ENCODE peak calls at places on chromosomes 5 and 9, in five cellular contexts. P is Caki2; U is activated CD4-positive, alpha-beta T cell treated with anti-CD3 and anti-CD28 coated beads, Interleukin-2, amount 50 U/mL, for 1 hour; G is thoracic aorta; W is stimulated activated CD4-positive, alpha-beta T cell treated with anti-CD3 and anti-CD28 coated beads, Interleukin-12 subunit alpha, Interleukin-12 subunit beta, amount 100 ng/mL, for 24 hours. H is an unnamed sample.
A peak's percentile ranks its signal among the peaks of the same experiment; 100 is the strongest.

GRCh38 chr5:154813736-154814135 is 36.7 kb downstream of the FAXDC2 start:
- DNase-seq in P (no peak), U (peak; percentile 16), G (no peak), W (no peak), H (no peak)

GRCh38 chr5:14414007-14414406 is 167.6 kb upstream of the OTULINL start:
- DNase-seq in P (no peak), U (peak; percentile 12), G (no peak), W (no peak), H (no peak)

GRCh38 chr5:141343242-141343952 is at the start of gene PCDHGA3:
- DNase-seq in P (no peak), U (no peak), G (no peak), W (no peak), H (no peak)

GRCh38 chr5:178460174-178460573 is 130.0 kb downstream of the COL23A1 start:
- DNase-seq in P (no peak), U (no peak), G (no peak), W (no peak), H (no peak)

GRCh38 chr9:95808001-95808400 is 67.5 kb upstream of the ERCC6L2 start:
- DNase-seq in P (no peak), U (no peak), G (no peak), W (no peak), H (no peak)

GRCh38 chr5:41834506-41834905 is 35.7 kb downstream of the OXCT1 start:
- DNase-seq in P (no peak), U (no peak), G (no peak), W (no peak), H (no peak)

GRCh38 chr9:111566234-111566633 is 33.2 kb downstream of the PTGR1 start:
- DNase-seq in P (no peak), U (no peak), G (no peak), W (no peak), H (no peak)

GRCh38 chr5:61450880-61451279 is 118.8 kb downstream of the ZSWIM6 start:
- DNase-seq in P (peak; percentile 65), U (no peak), G (no peak), W (no peak), H (no peak)

GRCh38 chr5:16926417-16926816 is 9.7 kb downstream of the MYO10 start:
- DNase-seq in P (no peak), U (no peak), G (no peak), W (no peak), H (no peak)

GRCh38 chr9:108783318-108784127 is 72.3 kb downstream of the ACTL7B start:
- DNase-seq in P (no peak), U (no peak), G (no peak), W (no peak), H (no peak)

GRCh38 chr5:92644271-92644886 is 936.6 kb downstream of the NR2F1-AS1 start:
- DNase-seq in P (no peak), U (no peak), G (no peak), W (no peak), H (no peak)

GRCh38 chr9:131605770-131606590 is 60.7 kb downstream of the PRRT1B start:
- DNase-seq in P (peak; percentile 53), U (no peak), G (no peak), W (no peak), H (no peak)

GRCh38 chr5:174567506-174568141 is 156.8 kb upstream of the MSX2 start:
- DNase-seq in P (no peak), U (no peak), G (no peak), W (no peak), H (no peak)

GRCh38 chr5:125065736-125066135 is 319.3 kb upstream of the ZNF608 start:
- DNase-seq in P (no peak), U (no peak), G (no peak), W (no peak), H (no peak)

GRCh38 chr9:20563917-20564316 is 58.4 kb downstream of the MLLT3 start:
- DNase-seq in P (no peak), U (no peak), G (no peak), W (no peak), H (no peak)

GRCh38 chr9:94623253-94623652 is 16.1 kb downstream of the FBP1 start:
- DNase-seq in P (no peak), U (no peak), G (no peak), W (no peak), H (peak; percentile 53)

GRCh38 chr9:136763649-136764035 is 676 bp downstream of the LCN15 start:
- DNase-seq in P (no peak), U (no peak), G (no peak), W (no peak), H (peak; percentile 34)

H was measured in psoas muscle.